ENCODE peak calls at places on chromosomes 6 and 20, in eight cellular contexts. One of them, this sample, is unnamed.

GRCh38 chr6:149480502-149481280 is 4.1 kb downstream of the ZC3H12D start:
- DNase-seq in body of pancreas: no peak
- DNase-seq in NCI-H524: no peak
- DNase-seq in D341Med: no peak
- DNase-seq in posterior cingulate gyrus: no peak
- DNase-seq in Kasumi-1: no peak
- DNase-seq in astrocyte of the spinal cord: no peak
- DNase-seq in SJSA1: no peak
- DNase-seq in this sample: no peak

GRCh38 chr6:163415176-163415619 is 680 bp downstream of the QKI start:
- DNase-seq in SJSA1: no peak
- DNase-seq in NCI-H524: peak
- DNase-seq in astrocyte of the spinal cord: no peak
- DNase-seq in D341Med: peak
- DNase-seq in posterior cingulate gyrus: no peak
- DNase-seq in body of pancreas: peak
- DNase-seq in Kasumi-1: no peak
- DNase-seq in this sample: no peak

GRCh38 chr20:51493346-51493791 is 49.1 kb downstream of the NFATC2 start:
- DNase-seq in posterior cingulate gyrus: no peak
- DNase-seq in NCI-H524: no peak
- DNase-seq in Kasumi-1: no peak
- DNase-seq in body of pancreas: no peak
- DNase-seq in D341Med: no peak
- DNase-seq in astrocyte of the spinal cord: no peak
- DNase-seq in SJSA1: no peak
- DNase-seq in this sample: no peak

GRCh38 chr6:151690768-151691562 is 116.5 kb upstream of the ESR1 start:
- DNase-seq in Kasumi-1: no peak
- DNase-seq in astrocyte of the spinal cord: no peak
- DNase-seq in D341Med: no peak
- DNase-seq in body of pancreas: no peak
- DNase-seq in NCI-H524: no peak
- DNase-seq in SJSA1: no peak
- DNase-seq in posterior cingulate gyrus: no peak
- DNase-seq in this sample: no peak

GRCh38 chr6:84432616-84433015 is 205.2 kb upstream of the CEP162 start:
- DNase-seq in body of pancreas: no peak
- DNase-seq in NCI-H524: no peak
- DNase-seq in SJSA1: no peak
- DNase-seq in posterior cingulate gyrus: no peak
- DNase-seq in astrocyte of the spinal cord: no peak
- DNase-seq in Kasumi-1: no peak
- DNase-seq in D341Med: no peak
- DNase-seq in this sample: no peak

GRCh38 chr6:5471044-5471443 is 209.7 kb downstream of the FARS2 start:
- DNase-seq in posterior cingulate gyrus: peak
- DNase-seq in NCI-H524: peak
- DNase-seq in astrocyte of the spinal cord: peak
- DNase-seq in Kasumi-1: peak
- DNase-seq in SJSA1: no peak
- DNase-seq in body of pancreas: peak
- DNase-seq in D341Med: peak
- DNase-seq in this sample: peak

GRCh38 chr20:59688999-59689398 is 84.7 kb downstream of the PHACTR3 start:
- DNase-seq in D341Med: no peak
- DNase-seq in Kasumi-1: no peak
- DNase-seq in NCI-H524: no peak
- DNase-seq in posterior cingulate gyrus: peak
- DNase-seq in astrocyte of the spinal cord: no peak
- DNase-seq in SJSA1: no peak
- DNase-seq in body of pancreas: no peak
- DNase-seq in this sample: no peak

GRCh38 chr20:36802326-36803223 is 29.0 kb upstream of the DSN1 start:
- DNase-seq in body of pancreas: no peak
- DNase-seq in NCI-H524: no peak
- DNase-seq in SJSA1: no peak
- DNase-seq in posterior cingulate gyrus: no peak
- DNase-seq in D341Med: no peak
- DNase-seq in Kasumi-1: no peak
- DNase-seq in astrocyte of the spinal cord: peak
- DNase-seq in this sample: no peak

GRCh38 chr6:170019259-170020040 is 268.0 kb downstream of the ERMARD start:
- DNase-seq in posterior cingulate gyrus: no peak
- DNase-seq in astrocyte of the spinal cord: no peak
- DNase-seq in body of pancreas: no peak
- DNase-seq in SJSA1: peak
- DNase-seq in D341Med: no peak
- DNase-seq in Kasumi-1: no peak
- DNase-seq in NCI-H524: no peak
- DNase-seq in this sample: no peak

GRCh38 chr6:54771968-54772367 is 74.6 kb upstream of the FAM83B start:
- DNase-seq in Kasumi-1: no peak
- DNase-seq in NCI-H524: no peak
- DNase-seq in astrocyte of the spinal cord: no peak
- DNase-seq in body of pancreas: no peak
- DNase-seq in D341Med: no peak
- DNase-seq in posterior cingulate gyrus: no peak
- DNase-seq in SJSA1: no peak
- DNase-seq in this sample: no peak

GRCh38 chr6:65229768-65230167 is 477.3 kb downstream of the EYS start:
- DNase-seq in Kasumi-1: no peak
- DNase-seq in astrocyte of the spinal cord: peak
- DNase-seq in NCI-H524: no peak
- DNase-seq in posterior cingulate gyrus: no peak
- DNase-seq in SJSA1: no peak
- DNase-seq in body of pancreas: no peak
- DNase-seq in D341Med: no peak
- DNase-seq in this sample: no peak

GRCh38 chr20:43937586-43937985 is 22.9 kb downstream of the TOX2 start:
- DNase-seq in body of pancreas: no peak
- DNase-seq in astrocyte of the spinal cord: peak
- DNase-seq in D341Med: no peak
- DNase-seq in Kasumi-1: no peak
- DNase-seq in posterior cingulate gyrus: no peak
- DNase-seq in NCI-H524: no peak
- DNase-seq in SJSA1: no peak
- DNase-seq in this sample: no peak

GRCh38 chr6:128696651-128697391 is 176.4 kb upstream of the PTPRK start:
- DNase-seq in NCI-H524: no peak
- DNase-seq in D341Med: no peak
- DNase-seq in Kasumi-1: no peak
- DNase-seq in SJSA1: no peak
- DNase-seq in body of pancreas: no peak
- DNase-seq in posterior cingulate gyrus: no peak
- DNase-seq in astrocyte of the spinal cord: peak
- DNase-seq in this sample: no peak

GRCh38 chr6:137588472-137588871 is 94.3 kb upstream of the OLIG3 start:
- DNase-seq in body of pancreas: no peak
- DNase-seq in NCI-H524: no peak
- DNase-seq in D341Med: no peak
- DNase-seq in posterior cingulate gyrus: no peak
- DNase-seq in astrocyte of the spinal cord: no peak
- DNase-seq in SJSA1: no peak
- DNase-seq in Kasumi-1: no peak
- DNase-seq in this sample: no peak

This sample was measured in glutamatergic neuron.